ENCODE peak calls at places on chromosome 7, in six cellular contexts. C is heart left ventricle, D is IMR-90, U is esophagus squamous epithelium, P is spleen, I is transverse colon. Q is an unnamed sample. For H3K27me3, the result is how much of the 10 kb centered on the place peaks cover.

GRCh38 chr7:27782849-27783248 is 42.9 kb downstream of the TAX1BP1 start:
- DNase-seq in P (no peak), D (peak), I (no peak), C (no peak), U (no peak), Q (no peak)

GRCh38 chr7:140928491-140929309 is 4.0 kb upstream of the BRAF start:
- DNase-seq in D (no peak), I (no peak), P (no peak), U (no peak), C (no peak), Q (no peak)

GRCh38 chr7:120160166-120160565 is 112.8 kb upstream of the KCND2 start:
- DNase-seq in I (no peak), D (no peak), P (no peak), U (no peak), C (no peak), Q (no peak)

GRCh38 chr7:42014625-42015412 is 222.2 kb downstream of the GLI3 start:
- DNase-seq in C (no peak), D (peak), U (no peak), P (no peak), I (peak), Q (peak)

GRCh38 chr7:138433583-138434437 is 26.2 kb upstream of the TRIM24 start:
- DNase-seq in I (no peak), D (no peak), P (no peak), C (no peak), U (no peak), Q (no peak)

GRCh38 chr7:45715471-45716352 is 141.5 kb downstream of the ADCY1 start:
- DNase-seq in D (no peak), C (no peak), U (no peak), I (no peak), P (no peak), Q (no peak)

GRCh38 chr7:17556247-17556646 is 257.8 kb downstream of the AHR start:
- DNase-seq in U (no peak), C (no peak), I (no peak), P (no peak), D (no peak), Q (peak)

GRCh38 chr7:144437370-144438191 is 34.1 kb upstream of the NOBOX start:
- DNase-seq in U (no peak), D (peak), I (peak), C (peak), P (no peak), Q (peak)

GRCh38 chr7:30727061-30727945 is 24.6 kb upstream of the INMT start:
- DNase-seq in U (no peak), P (peak), I (peak), D (peak), C (no peak), Q (no peak)

GRCh38 chr7:4713183-4713784 is 31.2 kb downstream of the FOXK1 start:
- DNase-seq in I (peak), P (no peak), U (no peak), C (no peak), D (no peak), Q (no peak)

GRCh38 chr7:150369740-150370501 is 1.3 kb downstream of the REPIN1 start:
- DNase-seq in I (no peak), D (no peak), U (no peak), C (no peak), P (peak), Q (no peak)
- TF ChIP-seq POLR2A in I (no peak), D (no peak), U (no peak), C (no peak), P (no peak), Q (no peak)

GRCh38 chr7:1380821-1381580 is 78.3 kb downstream of the MICALL2 start:
- DNase-seq in P (no peak), I (no peak), U (no peak), C (no peak), D (no peak), Q (no peak)

GRCh38 chr7:1384113-1384415 is 75.2 kb downstream of the MICALL2 start:
- DNase-seq in I (no peak), C (no peak), D (no peak), U (no peak), P (no peak), Q (no peak)

GRCh38 chr7:1383398-1384112 is 75.7 kb downstream of the MICALL2 start:
- DNase-seq in D (no peak), P (peak), C (no peak), U (no peak), I (no peak), Q (no peak)

GRCh38 chr7:1380211-1380815 is 79.0 kb downstream of the MICALL2 start:
- DNase-seq in C (no peak), D (no peak), U (no peak), I (no peak), P (no peak), Q (no peak)

GRCh38 chr7:1382553-1383397 is 76.5 kb downstream of the MICALL2 start:
- DNase-seq in D (no peak), P (no peak), I (no peak), U (no peak), C (no peak), Q (no peak)
- H3K27me3 ChIP-seq in D (half or more), P (under half), I (half or more), U (under half), C (half or more), Q (under half)

GRCh38 chr7:80184693-80185092 is 50.1 kb downstream of the GNAI1 start:
- DNase-seq in D (no peak), U (no peak), C (no peak), P (no peak), I (no peak), Q (no peak)
- TF ChIP-seq POLR2A in D (no peak), U (no peak), C (no peak), P (no peak), I (no peak), Q (no peak)

GRCh38 chr7:104903044-104903443 is 111.0 kb upstream of the KMT2E start:
- DNase-seq in D (peak), U (no peak), C (no peak), I (no peak), P (no peak), Q (no peak)

GRCh38 chr7:104898434-104898833 is 115.6 kb upstream of the KMT2E start:
- DNase-seq in D (no peak), P (no peak), U (no peak), C (no peak), I (no peak), Q (no peak)

GRCh38 chr7:104901239-104901638 is 112.8 kb upstream of the KMT2E start:
- DNase-seq in U (no peak), D (no peak), C (no peak), I (no peak), P (no peak), Q (no peak)

GRCh38 chr7:104902183-104902582 is 111.8 kb upstream of the KMT2E start:
- DNase-seq in P (no peak), C (no peak), I (no peak), D (no peak), U (no peak), Q (no peak)

GRCh38 chr7:104900525-104900924 is 113.5 kb upstream of the KMT2E start:
- DNase-seq in P (no peak), I (no peak), D (no peak), C (no peak), U (no peak), Q (no peak)
- H3K27me3 ChIP-seq in P (under half), I (under half), D (under half), C (under half), U (under half), Q (under half)

GRCh38 chr7:90403174-90404113 is at the start of gene CLDN12:
- DNase-seq in I (peak), C (peak), U (peak), D (peak), P (peak), Q (peak)
- TF ChIP-seq POLR2A in I (peak), C (no peak), U (no peak), D (peak), P (no peak), Q (peak)

Q was measured in adrenal gland.